ENCODE peak calls at places on chromosomes 5 and 9, in ten cellular contexts. V, J, G, E, A, Q, Y, H, K and T are unnamed samples.

GRCh38 chr9:129840024-129840423 is 4.8 kb downstream of the USP20 start:
- DNase-seq in V (no peak), J (no peak), G (no peak), E (no peak), A (no peak), Q (no peak), Y (no peak), H (no peak), K (no peak), T (no peak)

GRCh38 chr9:70136632-70137031 is 93.0 kb downstream of the MAMDC2 start:
- DNase-seq in V (no peak), J (no peak), G (no peak), E (peak), A (peak), Q (no peak), Y (peak), H (no peak), K (no peak), T (no peak)

GRCh38 chr5:149959406-149960236 is 937 bp upstream of the SLC26A2 start:
- DNase-seq in V (no peak), J (no peak), G (no peak), E (peak), A (peak), Q (peak), Y (peak), H (peak), K (no peak), T (no peak)

GRCh38 chr5:34657550-34657921 is 1.4 kb downstream of the RAI14 start:
- DNase-seq in V (no peak), J (peak), G (peak), E (peak), A (no peak), Q (no peak), Y (peak), H (peak), K (peak), T (no peak)

GRCh38 chr5:140672455-140673186 is 755 bp downstream of the DND1 start:
- DNase-seq in V (no peak), J (peak), G (peak), E (no peak), A (no peak), Q (no peak), Y (no peak), H (no peak), K (no peak), T (no peak)

GRCh38 chr9:116149844-116150243 is 3.7 kb upstream of the PAPPA start:
- DNase-seq in V (no peak), J (no peak), G (no peak), E (peak), A (no peak), Q (peak), Y (no peak), H (no peak), K (no peak), T (no peak)

GRCh38 chr5:153965102-153965645 is 73.5 kb downstream of the FAM114A2 start:
- DNase-seq in V (no peak), J (no peak), G (no peak), E (peak), A (peak), Q (peak), Y (peak), H (peak), K (peak), T (no peak)

GRCh38 chr5:157689942-157690689 is 18.8 kb downstream of the C5orf52 start:
- DNase-seq in V (no peak), J (no peak), G (no peak), E (no peak), A (no peak), Q (no peak), Y (no peak), H (no peak), K (no peak), T (no peak)

GRCh38 chr9:87125819-87126218 is 178.5 kb upstream of the GAS1 start:
- DNase-seq in V (no peak), J (no peak), G (no peak), E (no peak), A (no peak), Q (no peak), Y (no peak), H (no peak), K (no peak), T (no peak)

GRCh38 chr5:74541381-74541781 is 99.1 kb downstream of the ENC1 start:
- DNase-seq in V (no peak), J (no peak), G (no peak), E (peak), A (peak), Q (no peak), Y (peak), H (no peak), K (no peak), T (no peak)

GRCh38 chr5:111511174-111512025 is 935 bp downstream of the STARD4 start:
- DNase-seq in V (no peak), J (no peak), G (no peak), E (peak), A (no peak), Q (no peak), Y (peak), H (no peak), K (no peak), T (no peak)

GRCh38 chr5:176884571-176884890 is 14.6 kb downstream of the HK3 start:
- DNase-seq in V (no peak), J (no peak), G (no peak), E (no peak), A (no peak), Q (no peak), Y (no peak), H (no peak), K (no peak), T (no peak)

GRCh38 chr9:133377721-133378216 is 1.6 kb downstream of the STKLD1 start:
- DNase-seq in V (no peak), J (no peak), G (no peak), E (peak), A (peak), Q (no peak), Y (peak), H (no peak), K (peak), T (no peak)

GRCh38 chr5:3609120-3609681 is 13.6 kb downstream of the IRX1 start:
- DNase-seq in V (no peak), J (no peak), G (no peak), E (no peak), A (no peak), Q (no peak), Y (no peak), H (no peak), K (no peak), T (no peak)

GRCh38 chr5:81924467-81924866 is 47.4 kb upstream of the ATG10 start:
- DNase-seq in V (no peak), J (no peak), G (no peak), E (no peak), A (no peak), Q (no peak), Y (no peak), H (no peak), K (no peak), T (no peak)

GRCh38 chr5:27821681-27822080 is 783.3 kb upstream of the CDH9 start:
- DNase-seq in V (no peak), J (no peak), G (no peak), E (no peak), A (no peak), Q (no peak), Y (no peak), H (no peak), K (no peak), T (no peak)

GRCh38 chr9:112327718-112328450 is 5.5 kb downstream of the PTBP3 start:
- DNase-seq in V (no peak), J (no peak), G (no peak), E (peak), A (no peak), Q (no peak), Y (no peak), H (no peak), K (no peak), T (no peak)

GRCh38 chr5:20974423-20974822 is 986.4 kb upstream of the CDH18 start:
- DNase-seq in V (no peak), J (no peak), G (no peak), E (no peak), A (no peak), Q (no peak), Y (no peak), H (no peak), K (no peak), T (no peak)

GRCh38 chr5:55450050-55450765 is 84.6 kb downstream of the PLPP1 start:
- DNase-seq in V (no peak), J (no peak), G (no peak), E (peak), A (no peak), Q (no peak), Y (peak), H (no peak), K (no peak), T (no peak)

GRCh38 chr5:98570661-98571181 is 202.7 kb upstream of the RGMB start:
- DNase-seq in V (no peak), J (no peak), G (no peak), E (no peak), A (peak), Q (no peak), Y (peak), H (no peak), K (no peak), T (no peak)

GRCh38 chr5:52725781-52726180 is 61.9 kb upstream of the ITGA1 start:
- DNase-seq in V (no peak), J (no peak), G (no peak), E (no peak), A (no peak), Q (no peak), Y (no peak), H (no peak), K (peak), T (no peak)

GRCh38 chr9:89116064-89116817 is 62.4 kb downstream of the SHC3 start:
- DNase-seq in V (no peak), J (no peak), G (no peak), E (no peak), A (no peak), Q (no peak), Y (peak), H (no peak), K (no peak), T (no peak)

GRCh38 chr9:92986175-92987110 is 39.1 kb downstream of the FGD3 start:
- DNase-seq in V (no peak), J (no peak), G (no peak), E (no peak), A (no peak), Q (no peak), Y (no peak), H (no peak), K (no peak), T (no peak)

GRCh38 chr5:159864885-159865622 is 51.2 kb upstream of the ADRA1B start:
- DNase-seq in V (no peak), J (no peak), G (no peak), E (no peak), A (no peak), Q (no peak), Y (peak), H (no peak), K (peak), T (peak)

GRCh38 chr5:102453716-102454115 is 45.1 kb downstream of the SLCO6A1 start:
- DNase-seq in V (no peak), J (no peak), G (no peak), E (no peak), A (no peak), Q (no peak), Y (no peak), H (no peak), K (no peak), T (no peak)

GRCh38 chr9:19161257-19162025 is 34.1 kb upstream of the PLIN2 start:
- DNase-seq in V (no peak), J (peak), G (peak), E (peak), A (no peak), Q (peak), Y (peak), H (peak), K (peak), T (peak)

GRCh38 chr9:7656648-7657047 is 142.9 kb downstream of the DMAC1 start:
- DNase-seq in V (no peak), J (no peak), G (no peak), E (peak), A (no peak), Q (no peak), Y (peak), H (no peak), K (no peak), T (no peak)

GRCh38 chr5:176360894-176361436 is 599 bp downstream of the KIAA1191 start:
- DNase-seq in V (peak), J (peak), G (no peak), E (peak), A (no peak), Q (no peak), Y (peak), H (peak), K (no peak), T (no peak)

GRCh38 chr9:93116049-93116961 is 17.7 kb downstream of the NINJ1 start:
- DNase-seq in V (peak), J (peak), G (peak), E (no peak), A (no peak), Q (no peak), Y (peak), H (no peak), K (peak), T (no peak)

GRCh38 chr5:107381189-107381856 is 289.4 kb downstream of the EFNA5 start:
- DNase-seq in V (no peak), J (peak), G (no peak), E (peak), A (no peak), Q (peak), Y (peak), H (peak), K (no peak), T (no peak)

GRCh38 chr9:109793196-109793595 is 13.2 kb downstream of the PALM2AKAP2 start:
- DNase-seq in V (no peak), J (no peak), G (no peak), E (peak), A (peak), Q (no peak), Y (peak), H (peak), K (peak), T (peak)

GRCh38 chr5:134124289-134125194 is 10.1 kb downstream of the TCF7 start:
- DNase-seq in V (no peak), J (no peak), G (no peak), E (peak), A (peak), Q (peak), Y (peak), H (no peak), K (no peak), T (no peak)

GRCh38 chr9:110967196-110967595 is 71.1 kb downstream of the LPAR1 start:
- DNase-seq in V (no peak), J (no peak), G (no peak), E (no peak), A (no peak), Q (no peak), Y (no peak), H (no peak), K (no peak), T (no peak)

GRCh38 chr9:129408535-129409215 is 212.2 kb downstream of the C9orf50 start:
- DNase-seq in V (no peak), J (no peak), G (peak), E (peak), A (no peak), Q (no peak), Y (no peak), H (no peak), K (no peak), T (no peak)

DNA sequence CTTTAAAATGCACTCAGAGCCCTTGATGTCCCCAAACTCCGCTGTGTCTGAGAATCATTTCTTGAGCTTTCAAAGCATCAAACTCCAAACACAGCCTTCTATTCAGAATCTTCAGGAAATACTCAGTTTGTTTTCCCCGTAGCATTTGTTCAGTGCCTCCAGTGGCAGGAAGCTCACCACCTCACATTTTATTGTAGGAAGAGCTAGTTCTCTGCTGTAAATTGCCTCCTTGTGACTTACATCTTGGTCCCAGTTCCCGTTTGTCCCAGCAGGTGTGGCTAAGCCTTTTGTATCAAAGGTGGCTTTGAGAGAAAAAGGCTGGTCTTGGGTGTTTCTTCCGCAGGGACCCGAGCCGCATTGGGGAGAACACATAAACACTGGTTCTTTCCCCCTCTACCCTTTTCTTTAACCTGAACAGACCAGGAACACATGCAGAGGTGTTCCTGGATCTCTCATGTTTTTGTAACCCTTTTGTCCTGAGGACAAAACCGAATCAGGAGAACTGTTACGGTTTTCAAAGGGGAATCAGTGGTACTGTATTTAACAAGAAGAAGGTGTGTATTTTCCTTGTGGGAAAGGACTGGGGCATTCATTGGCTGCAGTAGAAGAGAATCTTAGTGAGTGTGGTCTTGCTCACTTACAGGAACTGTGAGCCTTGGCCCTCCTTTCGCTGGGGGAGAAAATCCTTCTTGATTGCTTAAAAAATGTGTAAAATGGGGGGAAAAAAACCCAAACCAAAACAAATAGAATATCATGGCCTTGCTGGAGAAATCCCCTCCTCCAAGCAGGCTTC is 1.9 kb downstream of the OSMR start:
- DNase-seq in V (no peak), J (no peak), G (no peak), E (no peak), A (no peak), Q (no peak), Y (peak), H (peak), K (no peak), T (no peak)
- TF ChIP-seq CTCF in V (no peak), J (peak), G (no peak), E (no peak), A (no peak), Q (peak), Y (no peak), H (no peak), K (no peak), T (peak)

DNA sequence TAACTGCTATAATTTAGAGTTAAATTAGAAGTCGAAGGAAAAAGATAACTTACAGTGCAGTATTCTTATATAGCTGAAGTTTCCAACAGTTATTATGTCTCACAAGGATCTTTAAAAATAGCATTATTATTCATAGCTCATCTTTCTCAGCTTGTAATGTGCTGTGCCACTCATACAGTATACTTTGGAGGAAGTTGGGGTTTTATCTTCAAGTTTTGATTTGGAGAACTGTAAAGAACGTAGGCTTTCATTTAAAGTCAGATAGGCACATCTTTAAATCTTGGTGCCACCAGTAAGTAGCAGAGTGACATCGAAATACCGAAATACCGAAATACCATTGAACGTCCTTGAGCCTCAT is 424.4 kb upstream of the CD180 start:
- DNase-seq in V (no peak), J (no peak), G (no peak), E (no peak), A (no peak), Q (no peak), Y (no peak), H (no peak), K (no peak), T (no peak)
- H3K4me3 ChIP-seq in V (no peak), J (no peak), G (no peak), E (no peak), A (no peak), Q (no peak), Y (no peak), H (no peak), K (no peak), T (no peak)

GRCh38 chr9:72721086-72721485 is 199.7 kb downstream of the TMC1 start:
- DNase-seq in V (no peak), J (no peak), G (no peak), E (no peak), A (no peak), Q (no peak), Y (no peak), H (no peak), K (no peak), T (no peak)

DNA sequence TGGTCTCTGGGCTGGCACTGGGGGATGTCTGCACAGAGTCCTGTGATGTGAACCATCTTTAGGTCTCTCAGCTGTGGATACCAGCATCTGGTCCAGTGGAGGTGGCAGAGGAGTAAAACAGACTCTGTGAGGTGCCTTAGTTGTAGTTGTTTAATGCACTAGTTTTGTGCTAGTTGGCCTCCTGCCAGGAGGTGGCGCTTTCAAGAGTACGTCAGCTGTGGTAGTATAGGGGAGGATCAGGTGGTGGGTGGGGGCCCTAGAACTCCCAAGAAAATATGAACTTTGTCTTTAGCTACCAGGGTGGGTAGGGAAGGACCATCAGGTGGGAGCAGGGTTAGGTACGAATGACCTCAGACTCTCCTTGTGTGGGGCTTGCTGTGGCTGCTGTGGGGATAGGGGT is 197.1 kb downstream of the TMC1 start:
- DNase-seq in V (no peak), J (no peak), G (no peak), E (no peak), A (no peak), Q (no peak), Y (no peak), H (no peak), K (no peak), T (no peak)
- TF ChIP-seq CTCF in V (no peak), J (no peak), G (no peak), E (no peak), A (no peak), Q (no peak), Y (no peak), H (no peak), K (no peak), T (no peak)

GRCh38 chr9:122159925-122160246 is 178 bp downstream of the MORN5 start:
- DNase-seq in V (no peak), J (no peak), G (no peak), E (no peak), A (no peak), Q (no peak), Y (no peak), H (no peak), K (no peak), T (no peak)
- H3K4me3 ChIP-seq in V (peak), J (peak), G (peak), E (peak), A (peak), Q (peak), Y (peak), H (peak), K (peak), T (peak)

GRCh38 chr9:77291714-77292113 is 114.4 kb downstream of the VPS13A start:
- DNase-seq in V (no peak), J (no peak), G (no peak), E (peak), A (peak), Q (peak), Y (peak), H (peak), K (no peak), T (no peak)
- TF ChIP-seq CTCF in V (no peak), J (peak), G (no peak), E (peak), A (peak), Q (peak), Y (peak), H (peak), K (no peak), T (peak)

GRCh38 chr5:66828046-66828550 is 231.9 kb downstream of the MAST4 start:
- DNase-seq in V (no peak), J (no peak), G (no peak), E (no peak), A (no peak), Q (no peak), Y (no peak), H (no peak), K (no peak), T (no peak)
- H3K4me3 ChIP-seq in V (peak), J (no peak), G (no peak), E (peak), A (peak), Q (no peak), Y (peak), H (no peak), K (peak), T (peak)

GRCh38 chr5:170427672-170428236 is 38.6 kb upstream of the KCNMB1 start:
- DNase-seq in V (no peak), J (no peak), G (no peak), E (no peak), A (no peak), Q (no peak), Y (no peak), H (no peak), K (no peak), T (no peak)

GRCh38 chr5:170430871-170431437 is 41.8 kb upstream of the KCNMB1 start:
- DNase-seq in V (no peak), J (no peak), G (no peak), E (no peak), A (no peak), Q (no peak), Y (no peak), H (no peak), K (no peak), T (no peak)

GRCh38 chr5:170426786-170427185 is 37.6 kb upstream of the KCNMB1 start:
- DNase-seq in V (no peak), J (no peak), G (no peak), E (no peak), A (no peak), Q (no peak), Y (no peak), H (no peak), K (no peak), T (no peak)

GRCh38 chr5:170430256-170430655 is 41.1 kb upstream of the KCNMB1 start:
- DNase-seq in V (no peak), J (no peak), G (no peak), E (no peak), A (no peak), Q (no peak), Y (no peak), H (no peak), K (no peak), T (no peak)

DNA sequence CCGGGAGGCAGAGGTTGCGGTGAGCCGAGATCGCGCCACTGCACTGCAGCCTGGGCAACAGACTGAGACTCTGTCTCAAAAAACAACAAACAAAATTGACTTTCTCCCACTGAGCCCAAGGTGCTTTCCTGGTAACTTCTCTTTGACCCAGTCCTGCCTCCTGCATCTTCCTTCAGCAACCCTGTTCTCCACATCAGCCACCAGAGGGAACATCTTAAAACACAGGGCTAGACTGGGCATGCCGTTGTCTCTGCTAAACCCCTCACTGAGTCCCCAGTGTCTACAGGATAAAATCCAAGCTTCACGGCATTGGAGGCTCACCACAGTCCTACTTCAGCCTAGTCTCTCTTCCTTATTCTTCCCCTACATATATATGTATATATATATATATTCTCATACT is 39.8 kb upstream of the KCNMB1 start:
- DNase-seq in V (no peak), J (no peak), G (no peak), E (peak), A (no peak), Q (no peak), Y (no peak), H (peak), K (no peak), T (no peak)
- TF ChIP-seq CTCF in V (no peak), J (peak), G (no peak), E (peak), A (peak), Q (peak), Y (no peak), H (no peak), K (no peak), T (peak)